ENCODE peak calls at places on chromosome 9, in six cellular contexts. One of them, this sample, is unnamed.

GRCh38 chr9:96441798-96442445 is 8.0 kb upstream of the HABP4 start:
- DNase-seq in nephron progenitor cell: no peak
- DNase-seq in cardiac fibroblast: peak
- DNase-seq in upper lobe of left lung: no peak
- DNase-seq in upper lobe of right lung: no peak
- DNase-seq in endodermal cell: no peak
- DNase-seq in this sample: no peak

GRCh38 chr9:134684375-134684723 is 42.7 kb downstream of the COL5A1 start:
- DNase-seq in upper lobe of left lung: no peak
- DNase-seq in nephron progenitor cell: no peak
- DNase-seq in cardiac fibroblast: no peak
- DNase-seq in endodermal cell: no peak
- DNase-seq in upper lobe of right lung: peak
- DNase-seq in this sample: no peak

GRCh38 chr9:77807295-77807694 is 159.2 kb upstream of the GNA14 start:
- DNase-seq in nephron progenitor cell: no peak
- DNase-seq in cardiac fibroblast: peak
- DNase-seq in upper lobe of left lung: no peak
- DNase-seq in endodermal cell: no peak
- DNase-seq in upper lobe of right lung: no peak
- DNase-seq in this sample: no peak

GRCh38 chr9:132615822-132616221 is 33.4 kb downstream of the BARHL1 start:
- DNase-seq in cardiac fibroblast: no peak
- DNase-seq in endodermal cell: no peak
- DNase-seq in nephron progenitor cell: no peak
- DNase-seq in upper lobe of left lung: no peak
- DNase-seq in upper lobe of right lung: no peak
- DNase-seq in this sample: no peak

GRCh38 chr9:111484564-111484878 is 338 bp upstream of the ECPAS start:
- DNase-seq in nephron progenitor cell: no peak
- DNase-seq in upper lobe of left lung: no peak
- DNase-seq in endodermal cell: no peak
- DNase-seq in upper lobe of right lung: no peak
- DNase-seq in cardiac fibroblast: no peak
- DNase-seq in this sample: no peak

GRCh38 chr9:1647776-1648175 is 367.4 kb upstream of the SMARCA2 start:
- DNase-seq in nephron progenitor cell: no peak
- DNase-seq in upper lobe of left lung: no peak
- DNase-seq in endodermal cell: no peak
- DNase-seq in upper lobe of right lung: no peak
- DNase-seq in cardiac fibroblast: no peak
- DNase-seq in this sample: no peak

GRCh38 chr9:137028013-137028280 is at the start of gene ABCA2:
- DNase-seq in endodermal cell: no peak
- DNase-seq in upper lobe of left lung: no peak
- DNase-seq in upper lobe of right lung: no peak
- DNase-seq in cardiac fibroblast: no peak
- DNase-seq in nephron progenitor cell: no peak
- DNase-seq in this sample: peak

GRCh38 chr9:125694478-125694877 is 12.5 kb downstream of the MAPKAP1 start:
- DNase-seq in nephron progenitor cell: no peak
- DNase-seq in upper lobe of left lung: no peak
- DNase-seq in cardiac fibroblast: peak
- DNase-seq in endodermal cell: peak
- DNase-seq in upper lobe of right lung: no peak
- DNase-seq in this sample: no peak

GRCh38 chr9:78763424-78763823 is 466.5 kb downstream of the PSAT1 start:
- DNase-seq in upper lobe of right lung: no peak
- DNase-seq in upper lobe of left lung: no peak
- DNase-seq in endodermal cell: no peak
- DNase-seq in nephron progenitor cell: no peak
- DNase-seq in cardiac fibroblast: no peak
- DNase-seq in this sample: no peak

GRCh38 chr9:36136277-36136893 is at the start of gene GLIPR2:
- DNase-seq in upper lobe of left lung: peak
- DNase-seq in upper lobe of right lung: peak
- DNase-seq in nephron progenitor cell: peak
- DNase-seq in cardiac fibroblast: peak
- DNase-seq in endodermal cell: peak
- DNase-seq in this sample: peak

GRCh38 chr9:91677354-91677753 is 253.7 kb upstream of the NFIL3 start:
- DNase-seq in nephron progenitor cell: no peak
- DNase-seq in endodermal cell: no peak
- DNase-seq in upper lobe of left lung: no peak
- DNase-seq in upper lobe of right lung: no peak
- DNase-seq in cardiac fibroblast: peak
- DNase-seq in this sample: no peak

GRCh38 chr9:76371901-76372300 is 22.3 kb downstream of the RFK start:
- DNase-seq in nephron progenitor cell: no peak
- DNase-seq in endodermal cell: no peak
- DNase-seq in upper lobe of left lung: no peak
- DNase-seq in upper lobe of right lung: no peak
- DNase-seq in cardiac fibroblast: peak
- DNase-seq in this sample: no peak

DNA sequence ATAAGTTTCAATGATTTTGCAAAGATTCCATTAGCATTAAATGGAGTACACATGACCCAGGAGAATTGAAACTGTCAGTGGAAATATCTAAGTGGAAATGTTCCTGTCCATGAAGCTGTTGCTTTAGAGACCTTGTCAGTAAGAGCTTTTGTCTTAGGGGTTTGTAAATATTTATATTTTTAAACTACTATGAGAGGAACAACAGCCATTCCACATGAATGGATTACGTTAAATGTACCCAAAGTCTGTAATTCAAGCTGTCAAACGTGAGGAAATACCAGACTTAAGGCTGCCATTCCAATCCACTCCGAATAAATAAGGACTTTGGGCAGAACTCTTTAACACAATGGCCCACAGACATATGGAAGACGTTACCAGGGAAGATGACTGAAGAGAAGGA is 387.1 kb upstream of the PAPPA start:
- DNase-seq in upper lobe of right lung: no peak
- DNase-seq in cardiac fibroblast: no peak
- DNase-seq in endodermal cell: no peak
- DNase-seq in upper lobe of left lung: no peak
- DNase-seq in nephron progenitor cell: no peak
- DNase-seq in this sample: no peak
- TF ChIP-seq CTCF in upper lobe of right lung: no peak
- TF ChIP-seq CTCF in cardiac fibroblast: no peak
- TF ChIP-seq CTCF in endodermal cell: no peak
- TF ChIP-seq CTCF in upper lobe of left lung: no peak
- TF ChIP-seq CTCF in nephron progenitor cell: no peak
- TF ChIP-seq CTCF in this sample: no peak

GRCh38 chr9:13823021-13823420 is 490.9 kb downstream of the NFIB start:
- DNase-seq in nephron progenitor cell: no peak
- DNase-seq in upper lobe of right lung: no peak
- DNase-seq in endodermal cell: no peak
- DNase-seq in upper lobe of left lung: no peak
- DNase-seq in cardiac fibroblast: peak
- DNase-seq in this sample: no peak
- TF ChIP-seq CTCF in nephron progenitor cell: no peak
- TF ChIP-seq CTCF in upper lobe of right lung: no peak
- TF ChIP-seq CTCF in endodermal cell: no peak
- TF ChIP-seq CTCF in upper lobe of left lung: no peak
- TF ChIP-seq CTCF in cardiac fibroblast: no peak
- TF ChIP-seq CTCF in this sample: no peak

DNA sequence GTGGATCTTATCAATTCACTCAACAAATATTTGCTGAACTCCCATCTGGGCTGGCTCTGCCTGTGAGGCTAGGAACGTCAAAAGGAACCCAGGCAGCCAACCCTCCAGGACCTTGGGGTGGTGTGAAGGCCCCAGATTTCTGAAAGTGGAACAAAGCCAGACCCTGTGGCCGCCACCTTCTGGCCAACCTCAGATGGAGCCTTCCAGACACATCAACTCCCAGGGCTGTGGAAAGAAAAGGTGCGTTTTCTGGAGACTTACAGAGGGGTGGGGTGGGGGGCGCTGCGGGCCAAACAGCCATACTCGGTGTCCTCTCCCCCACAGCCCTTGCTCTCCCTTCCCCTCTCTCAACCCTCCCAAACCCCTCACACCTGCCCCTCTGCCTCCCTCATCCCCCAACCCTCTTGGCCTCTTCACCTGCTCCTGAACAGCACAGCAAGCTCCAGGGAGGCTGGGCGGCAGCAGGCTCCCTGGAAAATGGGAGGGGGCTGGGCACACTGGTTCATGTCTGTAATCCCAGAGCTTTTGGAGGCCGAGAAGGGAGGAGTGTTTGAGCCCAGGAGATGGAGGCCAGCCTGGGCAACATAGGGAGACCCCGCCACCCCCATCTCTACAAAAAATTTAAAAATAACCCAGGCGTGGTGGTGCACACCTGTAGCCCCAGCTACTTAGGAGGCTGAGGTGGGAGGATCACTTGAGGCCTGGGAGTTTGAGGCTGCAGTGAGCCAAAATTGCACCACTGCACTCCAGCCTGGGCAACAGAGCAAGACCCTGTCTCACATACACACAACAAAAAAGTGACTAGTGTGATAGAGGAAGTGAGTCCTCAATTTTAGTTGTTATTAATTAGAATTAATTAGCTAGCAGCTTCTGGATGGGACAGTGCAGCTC is 45.0 kb upstream of the PRRC2B start:
- DNase-seq in upper lobe of left lung: no peak
- DNase-seq in cardiac fibroblast: no peak
- DNase-seq in nephron progenitor cell: no peak
- DNase-seq in upper lobe of right lung: peak
- DNase-seq in endodermal cell: peak
- DNase-seq in this sample: no peak
- TF ChIP-seq CTCF in upper lobe of left lung: no peak
- TF ChIP-seq CTCF in cardiac fibroblast: peak
- TF ChIP-seq CTCF in nephron progenitor cell: no peak
- TF ChIP-seq CTCF in upper lobe of right lung: no peak
- TF ChIP-seq CTCF in endodermal cell: peak
- TF ChIP-seq CTCF in this sample: no peak

GRCh38 chr9:120900821-120901220 is 23.8 kb upstream of the PHF19 start:
- DNase-seq in upper lobe of right lung: no peak
- DNase-seq in nephron progenitor cell: no peak
- DNase-seq in upper lobe of left lung: no peak
- DNase-seq in cardiac fibroblast: no peak
- DNase-seq in endodermal cell: no peak
- DNase-seq in this sample: no peak
- TF ChIP-seq CTCF in upper lobe of right lung: no peak
- TF ChIP-seq CTCF in nephron progenitor cell: no peak
- TF ChIP-seq CTCF in upper lobe of left lung: no peak
- TF ChIP-seq CTCF in cardiac fibroblast: no peak
- TF ChIP-seq CTCF in endodermal cell: no peak
- TF ChIP-seq CTCF in this sample: no peak

DNA sequence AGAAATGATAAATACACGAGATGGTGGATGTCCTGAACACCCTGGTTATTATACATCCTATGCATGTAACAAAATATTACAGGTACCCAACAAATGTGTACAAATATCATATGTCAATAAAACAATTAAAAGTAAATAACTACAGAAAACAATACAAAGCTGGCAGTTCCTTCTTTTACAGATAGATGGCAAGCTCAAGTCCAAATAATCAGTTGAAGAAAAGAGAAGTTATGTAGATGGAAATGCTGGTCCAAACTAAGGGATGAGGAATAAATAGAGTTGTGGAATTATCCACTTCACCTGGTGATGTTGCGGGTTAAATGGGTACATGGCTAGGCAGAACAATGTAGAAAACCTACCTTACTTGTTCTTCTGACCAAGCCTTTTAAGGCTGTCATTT is 79.4 kb downstream of the PALM2AKAP2 start:
- DNase-seq in upper lobe of left lung: no peak
- DNase-seq in nephron progenitor cell: no peak
- DNase-seq in cardiac fibroblast: no peak
- DNase-seq in endodermal cell: no peak
- DNase-seq in upper lobe of right lung: no peak
- DNase-seq in this sample: no peak
- TF ChIP-seq CTCF in upper lobe of left lung: no peak
- TF ChIP-seq CTCF in nephron progenitor cell: no peak
- TF ChIP-seq CTCF in cardiac fibroblast: peak
- TF ChIP-seq CTCF in endodermal cell: peak
- TF ChIP-seq CTCF in upper lobe of right lung: peak
- TF ChIP-seq CTCF in this sample: no peak

GRCh38 chr9:121197135-121197534 is 4.5 kb downstream of the RAB14 start:
- DNase-seq in upper lobe of left lung: no peak
- DNase-seq in nephron progenitor cell: no peak
- DNase-seq in cardiac fibroblast: no peak
- DNase-seq in upper lobe of right lung: no peak
- DNase-seq in endodermal cell: no peak
- DNase-seq in this sample: no peak
- TF ChIP-seq CTCF in upper lobe of left lung: no peak
- TF ChIP-seq CTCF in nephron progenitor cell: no peak
- TF ChIP-seq CTCF in cardiac fibroblast: peak
- TF ChIP-seq CTCF in upper lobe of right lung: no peak
- TF ChIP-seq CTCF in endodermal cell: peak
- TF ChIP-seq CTCF in this sample: no peak

DNA sequence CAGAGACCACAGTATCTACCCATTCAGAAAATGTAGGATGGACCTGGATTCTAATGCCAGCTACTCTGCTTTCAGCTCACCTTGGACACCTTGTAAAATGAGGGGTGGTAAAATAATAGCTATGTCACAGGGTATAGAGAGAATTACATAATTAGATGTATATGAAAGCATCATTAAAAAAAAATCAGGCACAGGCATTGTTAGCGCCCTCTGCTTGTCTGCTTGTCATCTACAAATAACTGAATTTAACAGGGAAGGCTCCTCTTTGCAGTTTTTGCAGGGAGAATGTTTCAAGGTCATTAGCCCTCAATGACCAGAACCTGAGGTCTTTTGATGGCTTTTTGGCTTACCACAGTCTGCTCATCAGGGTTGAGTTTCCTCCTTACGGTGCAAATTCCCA is 58.0 kb downstream of the GPR21 start:
- DNase-seq in upper lobe of right lung: no peak
- DNase-seq in upper lobe of left lung: no peak
- DNase-seq in endodermal cell: no peak
- DNase-seq in nephron progenitor cell: no peak
- DNase-seq in cardiac fibroblast: no peak
- DNase-seq in this sample: no peak
- TF ChIP-seq CTCF in upper lobe of right lung: no peak
- TF ChIP-seq CTCF in upper lobe of left lung: no peak
- TF ChIP-seq CTCF in endodermal cell: peak
- TF ChIP-seq CTCF in nephron progenitor cell: no peak
- TF ChIP-seq CTCF in cardiac fibroblast: no peak
- TF ChIP-seq CTCF in this sample: no peak

DNA sequence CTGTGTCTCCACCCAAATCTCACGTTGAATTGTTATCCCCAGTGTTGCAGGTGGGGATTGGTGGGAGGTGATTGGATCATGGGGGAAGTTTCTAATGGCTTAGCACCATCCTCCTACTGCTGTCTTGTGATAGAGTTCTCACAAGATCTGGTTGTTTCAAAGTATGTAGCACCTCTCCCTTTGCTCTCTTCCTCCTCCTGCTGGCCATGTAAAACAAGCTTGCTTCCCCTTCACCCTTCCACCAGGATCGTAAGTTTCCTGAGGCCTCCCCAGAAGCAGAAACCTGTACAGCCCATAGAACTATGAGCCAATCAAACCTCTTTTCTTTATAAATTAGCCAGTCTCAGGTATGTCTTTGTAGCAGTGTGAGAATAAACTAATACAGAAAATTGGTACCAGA is 214.7 kb upstream of the C9orf72 start:
- DNase-seq in upper lobe of left lung: no peak
- DNase-seq in nephron progenitor cell: no peak
- DNase-seq in endodermal cell: peak
- DNase-seq in cardiac fibroblast: no peak
- DNase-seq in upper lobe of right lung: no peak
- DNase-seq in this sample: no peak
- TF ChIP-seq CTCF in upper lobe of left lung: no peak
- TF ChIP-seq CTCF in nephron progenitor cell: no peak
- TF ChIP-seq CTCF in endodermal cell: peak
- TF ChIP-seq CTCF in cardiac fibroblast: peak
- TF ChIP-seq CTCF in upper lobe of right lung: peak
- TF ChIP-seq CTCF in this sample: no peak

This sample was measured in activated B cell treated with CpG ODN at 0.5 μM for 24 hours.